ENCODE peak calls at places on chromosomes 11 and 22, in seven cellular contexts. B, Z, M, D, L, R and U are unnamed samples.

GRCh38 chr22:30289980-30290313 is 642 bp upstream of the CASTOR1 start:
- DNase-seq in B (no peak), Z (no peak), M (no peak), D (no peak), L (no peak), R (no peak), U (no peak)

GRCh38 chr22:23904855-23905254 is 10.7 kb downstream of the MIF start:
- DNase-seq in B (peak; percentile 50), Z (no peak), M (no peak), D (no peak), L (no peak), R (no peak), U (no peak)

GRCh38 chr11:36019722-36020121 is 75.9 kb downstream of the LDLRAD3 start:
- DNase-seq in B (peak; percentile 75), Z (no peak), M (no peak), D (no peak), L (no peak), R (no peak), U (no peak)

GRCh38 chr11:69430566-69430965 is 50.9 kb upstream of the LINC01488 start:
- DNase-seq in B (no peak), Z (peak; percentile 37), M (no peak), D (no peak), L (no peak), R (no peak), U (no peak)

GRCh38 chr22:25149014-25149413 is 50.6 kb upstream of the CRYBB3 start:
- DNase-seq in B (no peak), Z (no peak), M (no peak), D (no peak), L (no peak), R (no peak), U (no peak)

GRCh38 chr22:49853981-49854791 is 542 bp downstream of the ZBED4 start:
- DNase-seq in B (peak; percentile 50), Z (no peak), M (no peak), D (peak; percentile 50), L (peak; percentile 51), R (no peak), U (peak; percentile 35)

GRCh38 chr11:16945671-16946469 is 68.3 kb downstream of the PLEKHA7 start:
- DNase-seq in B (peak; percentile 53), Z (no peak), M (peak; percentile 51), D (peak; percentile 76), L (peak; percentile 34), R (peak; percentile 48), U (peak; percentile 79)

GRCh38 chr22:22879675-22880029 is 8.0 kb upstream of the IGLL5 start:
- DNase-seq in B (no peak), Z (no peak), M (no peak), D (no peak), L (no peak), R (no peak), U (no peak)

GRCh38 chr11:46594383-46594718 is 528 bp upstream of the AMBRA1 start:
- DNase-seq in B (no peak), Z (no peak), M (no peak), D (no peak), L (no peak), R (no peak), U (no peak)

GRCh38 chr11:132217856-132218255 is 847.4 kb downstream of the NTM start:
- DNase-seq in B (no peak), Z (no peak), M (no peak), D (no peak), L (no peak), R (no peak), U (no peak)

GRCh38 chr11:100810146-100810545 is 123.1 kb downstream of the ARHGAP42 start:
- DNase-seq in B (no peak), Z (no peak), M (no peak), D (no peak), L (no peak), R (no peak), U (no peak)

GRCh38 chr11:105910095-105910715 is 111.8 kb downstream of the MSANTD4 start:
- DNase-seq in B (no peak), Z (no peak), M (no peak), D (no peak), L (peak; percentile 9), R (no peak), U (no peak)

GRCh38 chr22:44160416-44160815 is 20.3 kb upstream of the PARVG start:
- DNase-seq in B (no peak), Z (no peak), M (no peak), D (no peak), L (no peak), R (no peak), U (no peak)

GRCh38 chr11:110524227-110524626 is 94.5 kb downstream of the FDX1 start:
- DNase-seq in B (no peak), Z (no peak), M (no peak), D (no peak), L (no peak), R (no peak), U (no peak)

GRCh38 chr22:28710112-28710888 is 30.7 kb upstream of the TTC28 start:
- DNase-seq in B (no peak), Z (no peak), M (no peak), D (no peak), L (peak; percentile 82), R (no peak), U (no peak)

GRCh38 chr11:74312321-74312720 is 881 bp upstream of the P4HA3 start:
- DNase-seq in B (no peak), Z (no peak), M (no peak), D (no peak), L (no peak), R (no peak), U (no peak)

GRCh38 chr11:126491092-126491491 is 135.6 kb downstream of the ST3GAL4 start:
- DNase-seq in B (no peak), Z (peak; percentile 40), M (no peak), D (no peak), L (no peak), R (no peak), U (no peak)

GRCh38 chr11:70478194-70478890 is 80.0 kb downstream of the CTTN start:
- DNase-seq in B (no peak), Z (no peak), M (no peak), D (no peak), L (no peak), R (no peak), U (no peak)

GRCh38 chr11:91066648-91067047 is 843.8 kb upstream of the CHORDC1 start:
- DNase-seq in B (no peak), Z (no peak), M (no peak), D (no peak), L (no peak), R (no peak), U (no peak)

GRCh38 chr22:45537734-45538181 is 35.1 kb downstream of the FBLN1 start:
- DNase-seq in B (no peak), Z (peak; percentile 90), M (no peak), D (peak; percentile 41), L (no peak), R (no peak), U (no peak)

GRCh38 chr22:41367680-41368542 is 13.8 kb upstream of the TEF start:
- DNase-seq in B (peak; percentile 57), Z (peak; percentile 88), M (no peak), D (peak; percentile 30), L (no peak), R (no peak), U (peak; percentile 63)

GRCh38 chr22:46934746-46935491 is 172.5 kb downstream of the TBC1D22A start:
- DNase-seq in B (peak; percentile 71), Z (no peak), M (peak; percentile 76), D (peak; percentile 30), L (peak; percentile 81), R (no peak), U (peak; percentile 73)

GRCh38 chr11:70861534-70861933 is 390.8 kb downstream of the SHANK2 start:
- DNase-seq in B (no peak), Z (no peak), M (no peak), D (no peak), L (no peak), R (no peak), U (no peak)

DNA sequence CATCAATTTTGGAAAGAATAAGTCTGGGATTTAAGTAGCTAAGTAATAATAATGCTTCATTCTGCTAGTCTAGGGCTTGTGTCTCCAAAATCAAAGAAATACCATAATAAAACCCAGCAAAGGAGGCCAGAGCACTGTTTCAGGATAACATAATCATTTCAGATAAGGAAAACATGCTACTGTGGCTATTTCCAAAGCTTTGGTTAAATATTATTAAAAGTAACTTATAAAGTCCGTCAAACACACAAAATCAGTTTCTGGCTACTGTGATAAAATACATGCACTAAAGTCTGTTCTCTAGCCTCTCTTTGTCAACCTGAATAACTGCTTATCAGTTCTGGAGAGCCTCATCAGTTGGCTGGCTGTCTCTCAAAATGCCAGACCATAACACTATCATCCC is 1.5 kb upstream of the OR6T1 start:
- DNase-seq in B (no peak), Z (no peak), M (no peak), D (no peak), L (no peak), R (no peak), U (no peak)
- H3K4me1 ChIP-seq in B (no peaks in the 10 kb centered on the region), Z (no peaks in the 10 kb centered on the region), M (no peaks in the 10 kb centered on the region), D (no peaks in the 10 kb centered on the region), L (no peaks in the 10 kb centered on the region), R (no peaks in the 10 kb centered on the region), U (peaks cover 39% of the 10 kb centered on the region)

DNA sequence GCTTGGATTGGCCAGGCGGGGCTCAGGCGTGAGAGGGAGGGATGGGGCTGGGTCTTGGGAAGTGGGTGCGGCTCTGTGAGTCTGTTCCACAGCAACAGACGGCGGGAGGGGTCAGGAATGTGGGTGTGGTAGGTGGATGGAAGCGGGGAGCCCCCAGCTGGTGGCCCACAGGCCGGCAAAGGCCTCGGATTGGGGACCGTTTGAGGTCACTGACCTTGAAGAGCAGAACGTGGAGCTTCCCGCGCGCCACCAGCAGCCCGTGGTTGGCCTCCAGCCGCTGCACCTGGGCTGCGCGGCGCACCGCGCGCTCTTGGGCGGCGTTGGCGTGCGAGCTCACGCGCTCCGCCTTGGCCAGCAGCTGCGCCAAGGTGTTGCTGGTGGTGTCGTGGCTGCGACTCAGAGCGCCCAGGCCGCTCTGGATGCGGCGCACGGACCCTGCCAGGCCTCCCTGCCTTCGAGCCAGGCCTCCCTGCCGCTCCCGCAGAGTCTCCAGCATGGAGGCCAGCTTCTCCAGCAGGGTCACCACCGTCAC is 356 bp downstream of the CAVIN3 start:
- DNase-seq in B (peak; percentile 74), Z (peak; percentile 96), M (peak; percentile 76), D (peak; percentile 81), L (peak; percentile 79), R (peak; percentile 35), U (peak; percentile 89)
- TF ChIP-seq POLR2A in B (no peak), Z (no peak), M (peak; percentile 71), D (no peak), L (peak; percentile 93), R (no peak), U (peak; percentile 67)

DNA sequence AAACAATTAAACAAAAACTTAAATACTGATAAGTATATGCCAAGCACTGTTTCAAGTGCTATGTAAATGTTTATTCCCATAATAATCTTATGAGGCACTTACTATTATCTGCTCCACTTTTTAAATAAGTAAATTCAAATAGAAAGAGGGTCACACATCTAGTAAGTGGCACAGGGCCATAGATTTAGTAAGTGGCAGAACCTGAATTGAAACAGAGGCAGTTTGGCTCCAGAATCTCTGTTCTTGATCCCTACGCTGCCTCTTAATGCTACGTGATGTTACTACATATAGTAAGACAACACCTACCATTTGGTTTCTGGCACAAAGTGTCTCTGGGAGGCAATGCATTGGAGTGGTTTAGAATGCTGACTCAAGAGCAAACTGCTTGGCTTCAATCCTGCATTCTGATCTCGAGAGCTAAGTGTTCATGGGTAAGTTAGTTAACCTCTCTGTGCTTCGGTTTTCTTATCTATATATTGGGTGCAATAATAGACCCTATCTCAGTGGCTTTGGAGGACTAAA is 1018.3 kb downstream of the DLG2 start:
- DNase-seq in B (no peak), Z (no peak), M (no peak), D (no peak), L (no peak), R (no peak), U (peak; percentile 17)
- H3K4me1 ChIP-seq in B (no peaks in the 10 kb centered on the region), Z (no peaks in the 10 kb centered on the region), M (no peaks in the 10 kb centered on the region), D (no peaks in the 10 kb centered on the region), L (no peaks in the 10 kb centered on the region), R (no peaks in the 10 kb centered on the region), U (peaks cover 22% of the 10 kb centered on the region)

GRCh38 chr11:85551881-85552280 is 75.3 kb downstream of the DLG2 start:
- DNase-seq in B (no peak), Z (no peak), M (no peak), D (no peak), L (no peak), R (no peak), U (no peak)
- TF ChIP-seq POLR2A in B (no peak), Z (no peak), M (no peak), D (no peak), L (no peak), R (no peak), U (no peak)